ENCODE peak calls at places on chromosome 2, in five cellular contexts. E is fibroblast of lung, V is colonic mucosa, U is heart left ventricle, L is lung. S is an unnamed sample.

GRCh38 chr2:30267161-30267568 is 35.8 kb downstream of the LBH start:
- DNase-seq in E (no peak), V (no peak), U (no peak), L (no peak), S (no peak)

GRCh38 chr2:130795431-130795830 is 40.1 kb downstream of the AMER3 start:
- DNase-seq in E (no peak), V (no peak), U (no peak), L (no peak), S (no peak)

GRCh38 chr2:46471-47345 is at the start of gene FAM110C:
- DNase-seq in E (peak; percentile 22), V (peak; percentile 92), U (peak; percentile 81), L (peak; percentile 71), S (peak; percentile 52)

GRCh38 chr2:63053889-63054725 is 3.5 kb downstream of the OTX1 start:
- DNase-seq in E (no peak), V (peak; percentile 42), U (no peak), L (no peak), S (no peak)

GRCh38 chr2:9221223-9221622 is 14.6 kb downstream of the ASAP2 start:
- DNase-seq in E (no peak), V (no peak), U (no peak), L (no peak), S (no peak)

GRCh38 chr2:95208101-95208500 is 780 bp downstream of the ZNF892 start:
- DNase-seq in E (peak; percentile 6), V (no peak), U (no peak), L (no peak), S (no peak)

GRCh38 chr2:60285476-60286316 is 267.8 kb downstream of the BCL11A start:
- DNase-seq in E (no peak), V (no peak), U (no peak), L (no peak), S (no peak)

GRCh38 chr2:2653221-2653620 is 322.1 kb upstream of the MYT1L start:
- DNase-seq in E (no peak), V (no peak), U (no peak), L (no peak), S (no peak)

GRCh38 chr2:59233448-59233847 is 992.3 kb upstream of the FANCL start:
- DNase-seq in E (no peak), V (no peak), U (no peak), L (no peak), S (no peak)

GRCh38 chr2:204299766-204300165 is 245.5 kb upstream of the PARD3B start:
- DNase-seq in E (no peak), V (no peak), U (no peak), L (no peak), S (no peak)

GRCh38 chr2:19899853-19900525 is 1.8 kb downstream of the TTC32 start:
- DNase-seq in E (no peak), V (no peak), U (no peak), L (no peak), S (no peak)

GRCh38 chr2:235389626-235390025 is 104.2 kb upstream of the AGAP1 start:
- DNase-seq in E (no peak), V (no peak), U (no peak), L (no peak), S (no peak)

GRCh38 chr2:241130316-241130715 is 19.0 kb downstream of the PASK start:
- DNase-seq in E (no peak), V (no peak), U (no peak), L (no peak), S (no peak)

GRCh38 chr2:241126771-241127202 is 22.5 kb downstream of the PASK start:
- DNase-seq in E (no peak), V (no peak), U (no peak), L (no peak), S (no peak)

GRCh38 chr2:241131531-241131930 is 17.7 kb downstream of the PASK start:
- DNase-seq in E (no peak), V (no peak), U (no peak), L (no peak), S (no peak)

GRCh38 chr2:241128266-241128665 is 21.0 kb downstream of the PASK start:
- DNase-seq in E (no peak), V (no peak), U (no peak), L (no peak), S (no peak)

DNA sequence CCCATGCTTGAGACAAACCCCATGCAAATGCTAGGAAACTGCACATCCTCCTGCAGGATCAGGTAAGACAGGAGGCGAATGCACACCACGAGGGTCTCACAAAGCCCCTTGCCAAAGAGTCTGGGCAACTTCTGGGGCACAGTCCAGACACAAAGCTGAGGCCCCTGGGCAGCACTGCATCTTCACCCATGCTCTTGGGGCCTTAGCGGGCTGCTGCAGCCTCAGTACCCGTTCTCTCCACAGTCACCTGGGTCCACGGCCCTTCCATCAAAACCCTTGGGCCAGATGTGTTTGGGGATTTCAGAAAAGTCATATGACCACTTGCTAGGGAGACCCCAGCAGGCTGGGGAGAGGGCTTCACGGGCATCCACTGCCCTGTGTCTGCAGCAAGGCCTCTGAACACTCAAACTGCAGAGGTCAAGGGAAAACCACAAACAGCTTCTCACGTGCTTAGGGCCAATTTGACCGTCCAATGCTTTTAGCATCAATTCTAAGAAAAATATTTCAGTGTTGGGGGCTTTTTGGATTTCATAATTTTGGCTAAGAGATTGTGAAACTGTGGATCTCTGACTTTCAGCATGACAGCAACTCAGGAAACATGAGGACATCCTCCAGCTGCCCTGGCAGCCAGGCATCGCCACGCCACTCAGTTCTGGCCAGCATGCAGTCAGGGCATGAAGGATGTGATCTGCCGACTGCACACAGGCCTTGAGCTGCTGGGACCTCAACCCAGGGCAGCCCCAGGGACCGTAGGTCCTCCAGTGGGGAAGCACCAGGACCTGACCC is 20.0 kb downstream of the PASK start:
- DNase-seq in E (peak; percentile 51), V (no peak), U (no peak), L (no peak), S (no peak)
- H3K4me1 ChIP-seq in E (no peaks in the 10 kb centered on the region), V (no peaks in the 10 kb centered on the region), U (no peaks in the 10 kb centered on the region), L (no peaks in the 10 kb centered on the region), S (no peaks in the 10 kb centered on the region)

GRCh38 chr2:240874715-240875227 is 6.1 kb downstream of the AGXT start:
- DNase-seq in E (no peak), V (no peak), U (no peak), L (no peak), S (no peak)

GRCh38 chr2:240872317-240873097 is 3.9 kb downstream of the AGXT start:
- DNase-seq in E (no peak), V (no peak), U (no peak), L (no peak), S (no peak)

GRCh38 chr2:240871071-240871958 is 2.7 kb downstream of the AGXT start:
- DNase-seq in E (no peak), V (no peak), U (no peak), L (no peak), S (no peak)

GRCh38 chr2:240873805-240874714 is 5.4 kb downstream of the AGXT start:
- DNase-seq in E (no peak), V (peak; percentile 71), U (no peak), L (no peak), S (no peak)

DNA sequence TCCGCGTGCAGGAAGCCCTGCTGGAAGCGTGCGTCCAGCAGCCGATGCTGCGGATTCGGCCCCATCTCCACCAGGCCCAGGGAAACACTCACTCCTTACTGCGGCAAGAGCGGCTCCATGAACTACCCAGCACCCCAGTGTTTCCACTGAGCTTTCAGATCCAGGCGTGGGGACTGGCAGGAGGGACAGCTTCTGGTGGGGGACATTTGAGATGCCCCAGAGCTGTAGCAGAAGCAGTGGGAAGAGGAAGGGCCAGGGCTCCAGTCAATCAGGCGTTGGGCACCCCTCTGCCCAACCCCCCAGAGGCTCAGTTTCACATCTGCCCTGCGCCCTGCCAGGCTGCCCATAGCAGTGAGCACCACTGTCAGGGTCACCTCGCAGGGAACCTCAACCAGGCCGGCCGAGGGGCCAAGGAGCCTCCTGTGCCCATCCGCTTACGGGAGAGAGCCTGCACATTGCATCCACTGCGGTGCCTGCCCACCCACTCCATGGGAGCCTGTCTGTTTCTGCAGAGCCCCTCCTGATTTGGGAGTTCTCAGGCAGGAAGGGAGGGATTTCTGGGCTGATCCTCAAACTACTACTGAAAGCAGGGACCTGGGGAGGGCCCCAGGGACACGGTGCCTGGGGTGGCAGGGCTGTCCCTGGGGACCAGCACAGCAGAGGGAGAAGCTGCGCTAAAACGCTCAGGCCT is 4.6 kb downstream of the AGXT start:
- DNase-seq in E (no peak), V (no peak), U (no peak), L (no peak), S (no peak)
- H3K27me3 ChIP-seq in E (peaks cover 4% of the 10 kb centered on the region), V (no peaks in the 10 kb centered on the region), U (no peaks in the 10 kb centered on the region), L (no peaks in the 10 kb centered on the region), S (no peaks in the 10 kb centered on the region)

GRCh38 chr2:98455494-98455976 is 10.9 kb downstream of the INPP4A start:
- DNase-seq in E (no peak), V (no peak), U (no peak), L (peak; percentile 26), S (peak; percentile 49)

GRCh38 chr2:98454500-98455235 is 10.0 kb downstream of the INPP4A start:
- DNase-seq in E (peak; percentile 26), V (no peak), U (no peak), L (peak; percentile 29), S (no peak)

GRCh38 chr2:98453531-98453930 is 8.9 kb downstream of the INPP4A start:
- DNase-seq in E (no peak), V (no peak), U (no peak), L (peak; percentile 23), S (no peak)

GRCh38 chr2:98452396-98453027 is 7.9 kb downstream of the INPP4A start:
- DNase-seq in E (no peak), V (no peak), U (no peak), L (peak; percentile 29), S (no peak)

DNA sequence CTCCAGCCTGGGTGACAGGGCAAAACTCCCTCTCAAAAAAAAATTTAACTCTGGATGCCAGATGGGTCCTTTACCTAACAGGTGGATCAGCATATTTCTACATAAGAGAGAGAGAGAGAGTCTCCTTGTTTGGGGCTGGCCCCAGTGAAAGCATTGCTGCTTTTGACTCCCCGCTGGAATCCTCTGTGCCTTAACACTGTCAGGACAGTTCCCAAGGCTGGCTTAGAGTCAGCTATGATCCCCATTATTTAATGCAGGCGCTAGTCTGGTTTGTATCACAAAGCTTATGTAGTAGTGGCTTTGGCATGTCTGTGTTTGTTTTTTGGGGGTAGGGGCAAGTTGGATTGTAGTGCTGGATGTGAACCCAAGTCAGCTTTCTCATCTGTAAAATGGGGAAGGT is 9.4 kb downstream of the INPP4A start:
- DNase-seq in E (no peak), V (no peak), U (no peak), L (no peak), S (no peak)
- H3K4me1 ChIP-seq in E (peaks cover 9% of the 10 kb centered on the region), V (no peaks in the 10 kb centered on the region), U (peaks cover 36% of the 10 kb centered on the region), L (peaks cover 26% of the 10 kb centered on the region), S (peaks cover 98% of the 10 kb centered on the region)

GRCh38 chr2:110794390-110794789 is 62.0 kb downstream of the ACOXL start:
- DNase-seq in E (no peak), V (no peak), U (no peak), L (no peak), S (no peak)

GRCh38 chr2:110793034-110793433 is 60.7 kb downstream of the ACOXL start:
- DNase-seq in E (no peak), V (no peak), U (no peak), L (no peak), S (no peak)

GRCh38 chr2:110789706-110790105 is 57.3 kb downstream of the ACOXL start:
- DNase-seq in E (no peak), V (no peak), U (no peak), L (no peak), S (no peak)

GRCh38 chr2:110788936-110789335 is 56.6 kb downstream of the ACOXL start:
- DNase-seq in E (no peak), V (no peak), U (no peak), L (no peak), S (no peak)

DNA sequence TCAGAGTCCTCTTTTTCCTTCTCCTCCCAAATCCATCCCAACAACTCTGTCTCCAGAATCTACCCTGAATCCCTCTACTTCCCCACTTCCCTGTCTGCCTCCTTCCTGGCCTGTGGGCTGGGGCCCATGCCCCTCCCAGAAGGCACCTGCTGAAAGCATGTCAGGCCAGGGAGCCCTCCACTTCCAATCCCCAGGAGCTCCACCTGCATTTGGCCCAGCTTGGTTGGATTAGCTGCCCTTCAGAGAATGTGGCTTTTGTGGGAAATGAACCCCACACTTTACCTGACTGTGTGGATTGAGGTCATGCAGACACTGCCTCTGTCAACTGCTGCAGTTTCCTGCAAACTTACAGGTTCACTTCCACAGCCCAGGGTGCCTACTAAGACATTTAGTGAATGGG is 58.5 kb downstream of the ACOXL start:
- DNase-seq in E (no peak), V (no peak), U (no peak), L (no peak), S (no peak)
- H3K27me3 ChIP-seq in E (peaks cover 19% of the 10 kb centered on the region), V (no peaks in the 10 kb centered on the region), U (no peaks in the 10 kb centered on the region), L (no peaks in the 10 kb centered on the region), S (no peaks in the 10 kb centered on the region)

S was measured in CD8-positive, alpha-beta T cell.